ENCODE peak calls at places on chromosomes 11 and 22, in five cellular contexts. J is right cardiac atrium, L is bronchial epithelial cell, O is GF-D8, P is T-cell. X is an unnamed sample.

GRCh38 chr22:24845036-24845918 is 39.3 kb downstream of the SGSM1 start:
- DNase-seq in O (no peak), J (peak), P (no peak), L (peak), X (no peak)

GRCh38 chr11:94735907-94736306 is 32.2 kb upstream of the AMOTL1 start:
- DNase-seq in P (no peak), L (no peak), O (no peak), J (no peak), X (no peak)

GRCh38 chr11:113281052-113281725 is 33.2 kb upstream of the TTC12 start:
- DNase-seq in O (no peak), L (no peak), P (no peak), J (no peak), X (no peak)

GRCh38 chr11:61602775-61603569 is 22.1 kb upstream of the SYT7 start:
- DNase-seq in L (peak), P (no peak), O (no peak), J (peak), X (peak)

GRCh38 chr11:129973809-129974208 is 28.8 kb downstream of the PRDM10 start:
- DNase-seq in O (no peak), L (no peak), J (no peak), P (no peak), X (no peak)

GRCh38 chr11:30763951-30764350 is 177.8 kb upstream of the MPPED2 start:
- DNase-seq in O (no peak), P (no peak), L (no peak), J (no peak), X (no peak)

GRCh38 chr11:106473089-106473722 is 395.7 kb downstream of the AASDHPPT start:
- DNase-seq in J (no peak), O (no peak), P (no peak), L (peak), X (no peak)

GRCh38 chr11:32005786-32006406 is 85.0 kb upstream of the RCN1 start:
- DNase-seq in J (no peak), P (no peak), L (peak), O (no peak), X (no peak)

GRCh38 chr11:94922675-94923347 is 50.5 kb downstream of the CWC15 start:
- DNase-seq in P (no peak), J (no peak), L (no peak), O (no peak), X (no peak)

X was measured in SJSA1.